ENCODE peak calls at places on chromosomes 5 and 9, in six cellular contexts. J is astrocyte of the spinal cord, Z is skeletal muscle cell, O is tibial artery, F is tibial nerve, S is coronary artery. X is an unnamed sample.

GRCh38 chr9:21967707-21968106 is 26.5 kb downstream of the CDKN2A start:
- DNase-seq in F (no peak), Z (no peak), J (no peak), O (no peak), S (no peak), X (no peak)

GRCh38 chr5:80607832-80608231 is 37.8 kb upstream of the ANKRD34B start:
- DNase-seq in Z (no peak), F (no peak), O (no peak), J (no peak), S (no peak), X (no peak)

GRCh38 chr5:178537467-178538381 is 52.5 kb downstream of the COL23A1 start:
- DNase-seq in J (no peak), S (no peak), O (no peak), Z (no peak), F (no peak), X (no peak)

GRCh38 chr9:13857521-13857920 is 456.4 kb downstream of the NFIB start:
- DNase-seq in O (no peak), Z (no peak), J (no peak), S (no peak), F (no peak), X (peak; percentile 33)

GRCh38 chr9:115098226-115098965 is 19.6 kb downstream of the TNC start:
- DNase-seq in J (no peak), O (no peak), S (no peak), F (no peak), Z (no peak), X (no peak)

GRCh38 chr9:85536076-85536475 is 205.7 kb downstream of the AGTPBP1 start:
- DNase-seq in O (peak; percentile 67), S (peak; percentile 84), Z (peak; percentile 60), F (no peak), J (peak; percentile 66), X (peak; percentile 81)

GRCh38 chr5:176559683-176560082 is 10.5 kb downstream of the CDHR2 start:
- DNase-seq in Z (no peak), F (no peak), J (no peak), S (no peak), O (no peak), X (no peak)

GRCh38 chr5:151213803-151214613 is 9.9 kb downstream of the CCDC69 start:
- DNase-seq in S (peak; percentile 84), F (peak; percentile 77), Z (no peak), J (no peak), O (peak; percentile 89), X (peak; percentile 78)

GRCh38 chr5:151202381-151203139 is 21.3 kb downstream of the CCDC69 start:
- DNase-seq in S (no peak), O (no peak), Z (no peak), J (peak; percentile 10), F (no peak), X (peak; percentile 73)

GRCh38 chr5:177557041-177557647 is 2.8 kb upstream of the FAM193B start:
- DNase-seq in O (no peak), S (no peak), F (no peak), Z (no peak), J (no peak), X (no peak)

GRCh38 chr9:85056203-85056572 is 386.7 kb downstream of the NTRK2 start:
- DNase-seq in Z (no peak), F (no peak), S (no peak), O (no peak), J (no peak), X (no peak)

GRCh38 chr9:91844170-91844569 is 105.9 kb downstream of the ROR2 start:
- DNase-seq in J (no peak), S (peak; percentile 62), Z (no peak), F (no peak), O (no peak), X (no peak)

GRCh38 chr5:175059687-175060194 is 335.4 kb downstream of the MSX2 start:
- DNase-seq in S (no peak), Z (no peak), O (peak; percentile 73), F (no peak), J (peak; percentile 80), X (peak; percentile 2)

GRCh38 chr9:128174062-128174461 is 14.0 kb downstream of the BBLN start:
- DNase-seq in J (no peak), O (no peak), F (no peak), S (no peak), Z (no peak), X (no peak)

GRCh38 chr5:124951676-124952075 is 205.2 kb upstream of the ZNF608 start:
- DNase-seq in Z (no peak), F (no peak), O (no peak), S (no peak), J (no peak), X (no peak)

GRCh38 chr5:40507095-40507494 is 172.6 kb upstream of the PTGER4 start:
- DNase-seq in Z (no peak), J (no peak), F (no peak), S (no peak), O (no peak), X (peak; percentile 33)

GRCh38 chr5:153513171-153513570 is 22.7 kb downstream of the GRIA1 start:
- DNase-seq in F (no peak), Z (peak; percentile 57), S (no peak), O (no peak), J (no peak), X (peak; percentile 56)

GRCh38 chr5:103452089-103452488 is 110.5 kb downstream of the NUDT12 start:
- DNase-seq in F (no peak), Z (no peak), O (no peak), J (no peak), S (no peak), X (no peak)

GRCh38 chr5:56900858-56901578 is 8.4 kb upstream of the SETD9 start:
- DNase-seq in J (peak; percentile 51), S (no peak), F (peak; percentile 40), O (no peak), Z (no peak), X (peak; percentile 55)

GRCh38 chr9:121736147-121736721 is 84.8 kb downstream of the DAB2IP start:
- DNase-seq in Z (no peak), J (peak; percentile 10), S (no peak), F (peak; percentile 60), O (peak; percentile 92), X (peak; percentile 22)

GRCh38 chr5:153974813-153975163 is 63.9 kb downstream of the FAM114A2 start:
- DNase-seq in S (no peak), O (no peak), J (no peak), Z (no peak), F (no peak), X (no peak)

GRCh38 chr5:95647886-95648860 is 1.6 kb downstream of the RFESD start:
- DNase-seq in F (no peak), J (no peak), S (no peak), O (no peak), Z (no peak), X (peak; percentile 44)

GRCh38 chr5:75322066-75322465 is 15.0 kb upstream of the HMGCR start:
- DNase-seq in O (no peak), Z (no peak), F (no peak), S (no peak), J (no peak), X (no peak)

GRCh38 chr9:122125891-122126331 is 32.8 kb upstream of the TTLL11 start:
- DNase-seq in S (no peak), Z (no peak), J (peak; percentile 5), O (peak; percentile 61), F (no peak), X (no peak)

GRCh38 chr9:35529156-35529823 is 39.4 kb downstream of the RUSC2 start:
- DNase-seq in O (no peak), Z (no peak), S (no peak), F (no peak), J (no peak), X (no peak)

GRCh38 chr9:94801685-94802084 is 75.2 kb downstream of the AOPEP start:
- DNase-seq in O (no peak), S (no peak), J (peak; percentile 66), F (no peak), Z (no peak), X (no peak)

GRCh38 chr5:125408582-125409069 is 662.2 kb upstream of the ZNF608 start:
- DNase-seq in J (peak; percentile 91), F (no peak), Z (peak; percentile 88), O (no peak), S (no peak), X (peak; percentile 74)

DNA sequence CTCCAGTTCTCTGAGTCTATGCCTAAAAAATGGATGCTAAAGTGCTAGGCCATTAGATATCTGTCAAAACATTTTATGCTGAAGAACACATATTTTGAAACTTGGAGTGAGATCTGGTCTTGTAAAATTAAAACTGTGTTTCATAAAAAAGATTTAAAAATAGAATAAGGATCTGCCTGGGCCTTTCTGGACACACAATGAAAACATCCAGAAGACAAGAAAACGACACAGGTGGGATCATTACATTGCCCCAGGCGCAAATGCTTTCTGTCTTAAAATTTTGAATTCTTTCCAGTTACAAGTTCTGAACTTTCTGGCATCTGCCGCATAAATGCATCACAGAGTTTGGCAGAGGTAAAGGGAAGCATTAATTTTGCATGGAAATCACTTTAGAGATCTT is 219.5 kb downstream of the WDR70 start:
- DNase-seq in O (no peak), S (no peak), Z (no peak), F (no peak), J (no peak), X (no peak)
- H3K4me3 ChIP-seq in O (no peak overlapping the region), S (no peak overlapping the region), Z (no peak overlapping the region), F (no peak overlapping the region), J (no peak overlapping the region), X (no peak overlapping the region)

GRCh38 chr5:149846021-149846420 is 98.6 kb downstream of the PDE6A start:
- DNase-seq in J (no peak), S (no peak), O (no peak), F (no peak), Z (no peak), X (no peak)

GRCh38 chr5:149849990-149850910 is 94.3 kb downstream of the PDE6A start:
- DNase-seq in O (no peak), Z (no peak), F (no peak), J (no peak), S (no peak), X (no peak)

GRCh38 chr5:149849280-149849985 is 95.2 kb downstream of the PDE6A start:
- DNase-seq in J (no peak), F (no peak), O (no peak), Z (no peak), S (no peak), X (no peak)

GRCh38 chr5:149845601-149846000 is 99.0 kb downstream of the PDE6A start:
- DNase-seq in Z (no peak), O (no peak), S (no peak), J (no peak), F (no peak), X (no peak)

GRCh38 chr5:149847611-149848010 is 97.0 kb downstream of the PDE6A start:
- DNase-seq in Z (no peak), J (no peak), S (no peak), F (no peak), O (no peak), X (no peak)
- H3K4me3 ChIP-seq in Z (no peak overlapping the region), J (no peak overlapping the region), S (no peak overlapping the region), F (no peak overlapping the region), O (no peak overlapping the region), X (no peak overlapping the region)

GRCh38 chr5:61319388-61320146 is 12.5 kb upstream of the ZSWIM6 start:
- DNase-seq in S (no peak), O (no peak), Z (no peak), J (no peak), F (no peak), X (peak; percentile 81)
- H3K4me3 ChIP-seq in S (peak overlapping the region; percentile 12), O (no peak overlapping the region), Z (no peak overlapping the region), J (no peak overlapping the region), F (no peak overlapping the region), X (peak overlapping the region; percentile 25)

DNA sequence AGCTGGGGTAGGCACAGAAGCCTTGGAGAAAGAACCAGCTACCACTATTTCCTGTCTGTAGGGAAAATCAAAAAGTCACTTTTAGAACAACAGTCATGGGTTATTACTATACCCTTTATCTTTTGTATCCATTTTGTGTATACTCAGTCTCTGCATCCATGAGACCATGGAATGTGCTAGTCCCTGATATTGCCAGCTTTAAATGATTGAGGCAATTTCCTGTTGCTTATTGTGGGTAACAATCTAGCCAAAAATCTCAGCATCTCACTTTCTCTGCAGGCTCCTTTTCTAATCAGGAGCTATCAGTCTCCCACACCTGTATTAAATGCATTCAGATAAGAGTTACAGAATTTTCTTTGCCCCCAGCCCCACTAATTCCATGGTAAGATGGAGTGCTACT is 968 bp upstream of the KDM3B start:
- DNase-seq in S (no peak), Z (no peak), J (no peak), O (no peak), F (no peak), X (no peak)
- H3K4me3 ChIP-seq in S (no peak overlapping the region), Z (no peak overlapping the region), J (no peak overlapping the region), O (no peak overlapping the region), F (no peak overlapping the region), X (no peak overlapping the region)

X was measured in choroid plexus epithelial cell.